ENCODE peak calls at places on chromosomes 6 and 20, in five cellular contexts. F is activated T-helper 2 cell treated with anti-CD3 and anti-CD28 coated beads, Interferon-gamma antibody, Interleukin-2, Interleukin-4, amounts not matched to agents 10 μg/mL and 5 μg/mL and 100 μg/mL, durations not matched to agents 14 hours and 24 hours and 36 hours; L is GM23248; X is skeletal muscle cell; W is HEK293T. S is an unnamed sample.
A peak's percentile ranks its signal among the peaks of the same experiment; 100 is the strongest.

GRCh38 chr6:48552905-48553304 is 441.9 kb upstream of the PTCHD4 start:
- DNase-seq in F (no peak), L (no peak), X (no peak), W (no peak), S (no peak)

GRCh38 chr6:29651413-29652197 is 5.3 kb upstream of the MOG start:
- DNase-seq in F (no peak), L (peak; percentile 60), X (no peak), W (peak; percentile 41), S (no peak)

GRCh38 chr6:97175806-97176205 is 107.2 kb downstream of the MMS22L start:
- DNase-seq in F (no peak), L (no peak), X (no peak), W (no peak), S (no peak)

GRCh38 chr6:107704377-107705013 is 119.6 kb downstream of the SCML4 start:
- DNase-seq in F (no peak), L (peak; percentile 54), X (peak; percentile 45), W (peak; percentile 61), S (no peak)

GRCh38 chr20:63529180-63529860 is 7.9 kb downstream of the PTK6 start:
- DNase-seq in F (no peak), L (no peak), X (no peak), W (no peak), S (no peak)

GRCh38 chr20:2558581-2559301 is 22.4 kb downstream of the TMC2 start:
- DNase-seq in F (no peak), L (peak; percentile 38), X (no peak), W (no peak), S (no peak)

GRCh38 chr6:12010635-12011275 is 1.4 kb upstream of the HIVEP1 start:
- DNase-seq in F (no peak), L (peak; percentile 79), X (no peak), W (peak; percentile 38), S (no peak)

GRCh38 chr20:39214778-39215177 is 252.6 kb downstream of the DHX35 start:
- DNase-seq in F (no peak), L (no peak), X (no peak), W (no peak), S (no peak)

GRCh38 chr6:84575264-84575663 is 189.1 kb downstream of the TBX18 start:
- DNase-seq in F (no peak), L (peak; percentile 59), X (no peak), W (no peak), S (no peak)

GRCh38 chr6:40932953-40933352 is 106.1 kb downstream of the UNC5CL start:
- DNase-seq in F (no peak), L (no peak), X (no peak), W (no peak), S (no peak)

GRCh38 chr6:107567643-107568042 is 77.7 kb downstream of the SOBP start:
- DNase-seq in F (no peak), L (no peak), X (no peak), W (no peak), S (no peak)

GRCh38 chr6:98416027-98416426 is 418.3 kb upstream of the POU3F2 start:
- DNase-seq in F (no peak), L (no peak), X (no peak), W (no peak), S (no peak)

GRCh38 chr20:33685328-33686007 is 717 bp downstream of the E2F1 start:
- DNase-seq in F (peak; percentile 67), L (peak; percentile 60), X (no peak), W (peak; percentile 52), S (no peak)

GRCh38 chr6:99099243-99099642 is 151.5 kb upstream of the FBXL4 start:
- DNase-seq in F (no peak), L (no peak), X (no peak), W (no peak), S (no peak)

GRCh38 chr20:3231116-3231515 is 7.9 kb downstream of the SLC4A11 start:
- DNase-seq in F (no peak), L (no peak), X (no peak), W (no peak), S (no peak)

GRCh38 chr6:167547751-167548150 is 222.9 kb downstream of the TTLL2 start:
- DNase-seq in F (no peak), L (no peak), X (no peak), W (no peak), S (no peak)

GRCh38 chr6:20575691-20576451 is 41.6 kb downstream of the CDKAL1 start:
- DNase-seq in F (no peak), L (no peak), X (no peak), W (no peak), S (no peak)

GRCh38 chr6:150251566-150252186 is 108.8 kb downstream of the PPP1R14C start:
- DNase-seq in F (no peak), L (no peak), X (no peak), W (no peak), S (no peak)

GRCh38 chr6:169589293-169589692 is 112.5 kb downstream of the WDR27 start:
- DNase-seq in F (no peak), L (peak; percentile 40), X (no peak), W (no peak), S (no peak)

GRCh38 chr20:47097691-47098622 is 203.3 kb downstream of the EYA2 start:
- DNase-seq in F (no peak), L (no peak), X (no peak), W (no peak), S (no peak)

GRCh38 chr6:76861403-76861802 is 601.9 kb downstream of the HTR1B start:
- DNase-seq in F (no peak), L (peak; percentile 20), X (no peak), W (peak; percentile 15), S (no peak)

S was measured in CD4-positive, alpha-beta T cell.